ENCODE peak calls at places on chromosomes 12 and 14, in five cellular contexts. D is effector memory CD4-positive, alpha-beta T cell; C is breast epithelium; T is uterus; X is astrocyte. A is an unnamed sample. For H3K36me3 and H3K9me3, the result is how much of the 10 kb centered on the place peaks cover.

GRCh38 chr14:49549881-49550280 is 36.3 kb downstream of the RPS29 start:
- DNase-seq in C (no peak), X (peak), T (no peak), D (no peak), A (no peak)

GRCh38 chr14:78130356-78130755 is 39.8 kb upstream of the NRXN3 start:
- DNase-seq in C (no peak), D (no peak), X (no peak), T (no peak), A (no peak)

GRCh38 chr14:73973497-73973896 is 23.4 kb downstream of the COQ6 start:
- DNase-seq in D (no peak), T (no peak), X (no peak), C (no peak), A (no peak)

GRCh38 chr14:91303091-91303923 is 58.8 kb upstream of the GPR68 start:
- DNase-seq in C (no peak), T (no peak), D (peak), X (no peak), A (peak)

GRCh38 chr12:117350140-117350539 is 11.3 kb downstream of the NOS1 start:
- DNase-seq in X (no peak), T (no peak), C (no peak), D (no peak), A (no peak)

GRCh38 chr14:67618617-67619063 is 1.1 kb upstream of the ARG2 start:
- DNase-seq in X (peak), T (no peak), D (no peak), C (no peak), A (peak)

GRCh38 chr12:7403466-7403865 is 40.5 kb downstream of the CD163L1 start:
- DNase-seq in T (no peak), C (no peak), X (no peak), D (no peak), A (no peak)

GRCh38 chr14:75303415-75303814 is 24.8 kb downstream of the FOS start:
- DNase-seq in X (peak), C (peak), D (peak), T (peak), A (peak)

GRCh38 chr12:51779876-51780275 is 68.6 kb downstream of the FIGNL2 start:
- DNase-seq in C (no peak), X (no peak), D (no peak), T (no peak), A (no peak)
- H3K27ac ChIP-seq in C (no peak), X (no peak), D (no peak), T (no peak), A (no peak)

GRCh38 chr12:3022961-3023360 is 54.2 kb upstream of the TSPAN9 start:
- DNase-seq in T (no peak), D (no peak), C (no peak), X (no peak), A (no peak)
- H3K36me3 ChIP-seq in T (under half), D (under half), C (under half), X (under half), A (under half)

GRCh38 chr12:34395056-34396005 is 373.0 kb downstream of the ALG10 start:
- DNase-seq in T (peak), C (peak), D (no peak), X (no peak), A (peak)
- H3K9me3 ChIP-seq in T (under half), C (half or more), D (under half), X (under half), A (under half)

DNA sequence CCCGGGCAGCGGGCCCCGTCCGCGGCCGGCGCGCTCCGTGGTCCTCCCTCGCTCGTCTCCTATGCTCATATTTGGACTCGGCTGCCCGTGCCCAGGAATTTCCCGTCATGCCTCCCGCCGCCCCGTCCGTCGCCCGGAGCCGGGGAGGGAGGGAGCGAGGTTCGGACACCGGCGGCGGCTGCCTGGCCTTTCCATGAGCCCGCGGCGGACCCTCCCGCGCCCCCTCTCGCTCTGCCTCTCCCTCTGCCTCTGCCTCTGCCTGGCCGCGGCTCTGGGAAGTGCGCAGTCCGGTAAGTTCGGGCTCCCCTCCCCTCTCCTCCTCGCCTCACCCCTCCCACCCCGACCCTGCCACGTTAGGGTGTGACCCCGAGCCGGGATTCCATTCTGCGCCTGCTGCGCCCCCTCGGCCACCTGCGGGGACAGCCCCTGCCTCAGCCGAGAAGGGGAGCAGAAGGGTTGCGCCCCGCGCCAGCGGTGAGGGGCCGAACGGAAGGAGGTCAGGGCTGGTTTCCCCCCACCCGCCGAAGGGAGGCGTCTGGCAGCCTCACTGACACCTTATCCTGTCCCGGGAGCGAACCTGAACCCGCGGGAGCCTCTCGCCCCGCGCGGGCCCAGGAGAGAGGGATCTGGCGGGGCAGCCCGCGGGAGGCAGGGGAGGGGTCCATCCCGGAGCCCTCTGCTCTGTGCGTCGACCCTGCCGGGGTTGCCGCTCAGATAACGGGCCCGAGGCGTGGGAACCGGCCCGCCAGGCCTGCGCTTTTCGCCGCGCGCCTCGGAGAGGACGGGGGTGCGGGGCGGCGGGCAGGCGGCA is at the start of gene MSRB3:
- DNase-seq in X (peak), D (no peak), C (peak), T (peak), A (peak)
- H3K27ac ChIP-seq in X (peak), D (no peak), C (peak), T (peak), A (no peak)

GRCh38 chr14:50821471-50822464 is 9.2 kb downstream of the NIN start:
- DNase-seq in C (no peak), T (no peak), X (no peak), D (peak), A (peak)

GRCh38 chr14:50822501-50823042 is 8.4 kb downstream of the NIN start:
- DNase-seq in C (no peak), X (no peak), T (no peak), D (no peak), A (no peak)

GRCh38 chr14:50823763-50824636 is 7.0 kb downstream of the NIN start:
- DNase-seq in C (no peak), X (no peak), T (no peak), D (no peak), A (peak)

GRCh38 chr14:50825307-50825706 is 5.7 kb downstream of the NIN start:
- DNase-seq in T (no peak), X (no peak), D (no peak), C (no peak), A (no peak)

GRCh38 chr14:50823051-50823762 is 7.8 kb downstream of the NIN start:
- DNase-seq in D (no peak), T (no peak), X (no peak), C (no peak), A (no peak)
- H3K36me3 ChIP-seq in D (under half), T (under half), X (under half), C (under half), A (under half)

GRCh38 chr12:59023861-59024424 is 103.6 kb upstream of the LRIG3 start:
- DNase-seq in C (no peak), X (peak), T (no peak), D (no peak), A (no peak)

DNA sequence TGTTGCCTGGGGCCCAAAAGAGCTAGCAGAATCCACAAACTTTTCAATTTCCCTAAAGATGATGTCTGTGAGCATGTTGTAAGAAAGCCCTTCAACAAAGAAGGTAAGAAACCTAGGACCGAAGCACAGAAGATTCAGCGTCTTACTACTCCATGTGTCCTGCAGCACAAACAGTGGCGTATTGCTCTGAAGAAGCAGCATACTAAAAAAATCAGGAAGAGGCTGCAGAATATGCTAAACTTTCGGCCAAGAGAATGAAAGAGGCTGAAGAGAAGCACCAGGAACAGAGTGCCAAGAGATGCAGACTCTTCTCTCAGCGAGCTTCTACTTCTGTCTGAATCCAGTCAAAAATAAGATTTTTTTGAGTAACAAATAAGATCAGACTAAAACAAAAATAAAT is 100.2 kb upstream of the LRIG3 start:
- DNase-seq in D (no peak), C (no peak), X (no peak), T (no peak), A (no peak)
- H3K9me3 ChIP-seq in D (under half), C (under half), X (under half), T (under half), A (under half)

DNA sequence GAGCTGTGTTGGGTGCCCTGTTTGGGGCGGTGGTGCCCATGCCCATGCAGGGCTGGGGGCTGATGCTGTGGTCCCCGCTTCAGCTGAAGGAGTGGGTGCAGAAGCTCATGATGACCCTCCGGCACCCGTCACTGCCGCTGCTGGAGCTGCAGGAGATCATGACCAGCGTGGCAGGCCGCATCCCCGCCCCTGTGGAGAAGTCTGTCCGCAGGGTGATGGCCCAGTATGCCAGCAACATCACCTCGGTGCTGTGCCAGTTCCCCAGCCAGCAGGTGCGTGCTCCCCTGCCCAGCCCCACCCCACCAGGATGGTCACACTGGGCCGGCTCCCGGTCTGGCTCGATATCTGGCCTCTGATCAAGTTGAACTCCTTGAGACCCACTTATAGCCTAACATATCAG is 92.7 kb downstream of the ACACB start:
- DNase-seq in X (no peak), D (no peak), T (no peak), C (no peak), A (no peak)
- H3K27ac ChIP-seq in X (no peak), D (no peak), T (no peak), C (no peak), A (no peak)

A was measured in CD4-positive, alpha-beta memory T cell.